ENCODE peak calls at places on chromosomes 4 and X, in seven cellular contexts. Q is GM23338; E is heart left ventricle; Z is CD8-positive, alpha-beta T cell; G is brain microvascular endothelial cell; Y is AG04449; O is ascending aorta. H is an unnamed sample.

GRCh38 chrX:72634321-72634720 is 61.7 kb upstream of the HDAC8 start:
- DNase-seq in Q (no peak), E (no peak), Z (no peak), G (no peak), Y (no peak), O (no peak), H (no peak)

GRCh38 chr4:155679343-155679742 is 12.7 kb downstream of the GUCY1A1 start:
- DNase-seq in Q (no peak), E (no peak), Z (no peak), G (peak), Y (no peak), O (no peak), H (no peak)

GRCh38 chrX:21926527-21927278 is 13.8 kb upstream of the SMS start:
- DNase-seq in Q (peak), E (no peak), Z (no peak), G (peak), Y (peak), O (no peak), H (no peak)

GRCh38 chrX:40140706-40141499 is 43.1 kb upstream of the BCOR start:
- DNase-seq in Q (peak), E (peak), Z (no peak), G (no peak), Y (no peak), O (no peak), H (no peak)

GRCh38 chr4:59122626-59123025 is 2012.4 kb upstream of the IGFBP7 start:
- DNase-seq in Q (no peak), E (no peak), Z (no peak), G (no peak), Y (no peak), O (no peak), H (no peak)

GRCh38 chr4:142085631-142086292 is 449.4 kb downstream of the IL15 start:
- DNase-seq in Q (no peak), E (no peak), Z (no peak), G (no peak), Y (no peak), O (no peak), H (no peak)

GRCh38 chrX:10781847-10782530 is 161.6 kb upstream of the MID1 start:
- DNase-seq in Q (no peak), E (no peak), Z (no peak), G (no peak), Y (no peak), O (no peak), H (no peak)

GRCh38 chr4:121900132-121900983 is 30.1 kb upstream of the BBS7 start:
- DNase-seq in Q (peak), E (no peak), Z (peak), G (peak), Y (peak), O (no peak), H (peak)

GRCh38 chr4:147732516-147733193 is 767 bp downstream of the ARHGAP10 start:
- DNase-seq in Q (peak), E (peak), Z (peak), G (no peak), Y (no peak), O (no peak), H (peak)

GRCh38 chr4:183098080-183098722 is 856 bp upstream of the WWC2 start:
- DNase-seq in Q (peak), E (peak), Z (peak), G (peak), Y (no peak), O (no peak), H (peak)

GRCh38 chrX:45756562-45756961 is 555.9 kb upstream of the DIPK2B start:
- DNase-seq in Q (no peak), E (no peak), Z (no peak), G (no peak), Y (no peak), O (no peak), H (no peak)

GRCh38 chr4:53646792-53647191 is 55.5 kb upstream of the LNX1 start:
- DNase-seq in Q (no peak), E (no peak), Z (no peak), G (no peak), Y (no peak), O (no peak), H (peak)

GRCh38 chrX:100615015-100615414 is 21.6 kb downstream of the TSPAN6 start:
- DNase-seq in Q (peak), E (no peak), Z (no peak), G (peak), Y (no peak), O (no peak), H (peak)

GRCh38 chr4:44493924-44494323 is 45.3 kb upstream of the KCTD8 start:
- DNase-seq in Q (peak), E (no peak), Z (no peak), G (peak), Y (no peak), O (no peak), H (no peak)

GRCh38 chr4:5066101-5066500 is 14.8 kb downstream of the STK32B start:
- DNase-seq in Q (no peak), E (no peak), Z (no peak), G (no peak), Y (no peak), O (no peak), H (no peak)

GRCh38 chrX:10217218-10217617 is 60.4 kb downstream of the CLCN4 start:
- DNase-seq in Q (peak), E (no peak), Z (no peak), G (no peak), Y (no peak), O (no peak), H (no peak)

GRCh38 chr4:28092610-28093009 is 1232.0 kb downstream of the STIM2 start:
- DNase-seq in Q (no peak), E (no peak), Z (no peak), G (no peak), Y (no peak), O (no peak), H (no peak)

GRCh38 chr4:182825003-182825402 is 92.2 kb downstream of the DCTD start:
- DNase-seq in Q (no peak), E (no peak), Z (no peak), G (no peak), Y (no peak), O (no peak), H (no peak)

GRCh38 chr4:90951037-90951436 is 823.8 kb downstream of the CCSER1 start:
- DNase-seq in Q (peak), E (no peak), Z (no peak), G (peak), Y (no peak), O (no peak), H (no peak)

GRCh38 chrX:111319451-111319850 is 49.2 kb upstream of the CAPN6 start:
- DNase-seq in Q (no peak), E (no peak), Z (no peak), G (no peak), Y (no peak), O (no peak), H (no peak)

GRCh38 chr4:37441231-37442061 is 196.9 kb downstream of the NWD2 start:
- DNase-seq in Q (no peak), E (no peak), Z (no peak), G (peak), Y (no peak), O (no peak), H (peak)

GRCh38 chrX:53442322-53442631 is 8.1 kb upstream of the HSD17B10 start:
- DNase-seq in Q (no peak), E (no peak), Z (no peak), G (no peak), Y (no peak), O (no peak), H (no peak)

GRCh38 chrX:153921511-153922285 is 4.4 kb downstream of the ARHGAP4 start:
- DNase-seq in Q (no peak), E (no peak), Z (no peak), G (no peak), Y (no peak), O (no peak), H (no peak)

GRCh38 chr4:13309751-13310150 is 174.4 kb downstream of the RAB28 start:
- DNase-seq in Q (no peak), E (no peak), Z (no peak), G (no peak), Y (no peak), O (no peak), H (no peak)

GRCh38 chr4:159504634-159505033 is 401.8 kb downstream of the RAPGEF2 start:
- DNase-seq in Q (no peak), E (no peak), Z (no peak), G (peak), Y (no peak), O (no peak), H (no peak)

GRCh38 chr4:8939160-8939855 is 67.7 kb upstream of the HMX1 start:
- DNase-seq in Q (no peak), E (no peak), Z (no peak), G (no peak), Y (no peak), O (no peak), H (no peak)

GRCh38 chr4:101304916-101305315 is 42.4 kb downstream of the PPP3CA start:
- DNase-seq in Q (peak), E (no peak), Z (no peak), G (peak), Y (peak), O (no peak), H (no peak)

GRCh38 chrX:53089224-53089842 is 4.6 kb upstream of the KANTR start:
- DNase-seq in Q (peak), E (no peak), Z (peak), G (peak), Y (no peak), O (no peak), H (peak)

GRCh38 chr4:77819836-77820679 is 890 bp upstream of the CNOT6L start:
- DNase-seq in Q (peak), E (peak), Z (peak), G (peak), Y (no peak), O (peak), H (peak)

GRCh38 chrX:69539437-69539836 is 35.3 kb downstream of the NALF2 start:
- DNase-seq in Q (no peak), E (no peak), Z (no peak), G (no peak), Y (no peak), O (no peak), H (no peak)

GRCh38 chr4:52350926-52351325 is 299.8 kb downstream of the SPATA18 start:
- DNase-seq in Q (no peak), E (no peak), Z (no peak), G (no peak), Y (no peak), O (no peak), H (no peak)

GRCh38 chr4:6929735-6930464 is 20.3 kb downstream of the TBC1D14 start:
- DNase-seq in Q (no peak), E (no peak), Z (no peak), G (no peak), Y (no peak), O (no peak), H (peak)
- H3K4me3 ChIP-seq in Q (no peak), E (no peak), Z (no peak), G (no peak), Y (no peak), O (no peak), H (no peak)

GRCh38 chr4:139279723-139280620 is at the start of gene MGARP:
- DNase-seq in Q (peak), E (peak), Z (peak), G (no peak), Y (no peak), O (no peak), H (no peak)
- H3K4me3 ChIP-seq in Q (peak), E (peak), Z (peak), G (peak), Y (peak), O (peak), H (peak)

GRCh38 chr4:186807131-186807530 is 83.5 kb upstream of the FAT1 start:
- DNase-seq in Q (no peak), E (no peak), Z (no peak), G (no peak), Y (no peak), O (no peak), H (no peak)

GRCh38 chr4:186807809-186808634 is 84.4 kb upstream of the FAT1 start:
- DNase-seq in Q (no peak), E (no peak), Z (no peak), G (no peak), Y (no peak), O (no peak), H (no peak)

GRCh38 chr4:186805020-186805820 is 81.6 kb upstream of the FAT1 start:
- DNase-seq in Q (no peak), E (no peak), Z (no peak), G (no peak), Y (no peak), O (no peak), H (no peak)

GRCh38 chr4:186808635-186809018 is 85.0 kb upstream of the FAT1 start:
- DNase-seq in Q (no peak), E (no peak), Z (no peak), G (peak), Y (no peak), O (no peak), H (no peak)

GRCh38 chr4:186806679-186807078 is 83.0 kb upstream of the FAT1 start:
- DNase-seq in Q (no peak), E (no peak), Z (no peak), G (no peak), Y (no peak), O (no peak), H (no peak)
- H3K4me3 ChIP-seq in Q (no peak), E (no peak), Z (no peak), G (no peak), Y (no peak), O (no peak), H (no peak)

DNA sequence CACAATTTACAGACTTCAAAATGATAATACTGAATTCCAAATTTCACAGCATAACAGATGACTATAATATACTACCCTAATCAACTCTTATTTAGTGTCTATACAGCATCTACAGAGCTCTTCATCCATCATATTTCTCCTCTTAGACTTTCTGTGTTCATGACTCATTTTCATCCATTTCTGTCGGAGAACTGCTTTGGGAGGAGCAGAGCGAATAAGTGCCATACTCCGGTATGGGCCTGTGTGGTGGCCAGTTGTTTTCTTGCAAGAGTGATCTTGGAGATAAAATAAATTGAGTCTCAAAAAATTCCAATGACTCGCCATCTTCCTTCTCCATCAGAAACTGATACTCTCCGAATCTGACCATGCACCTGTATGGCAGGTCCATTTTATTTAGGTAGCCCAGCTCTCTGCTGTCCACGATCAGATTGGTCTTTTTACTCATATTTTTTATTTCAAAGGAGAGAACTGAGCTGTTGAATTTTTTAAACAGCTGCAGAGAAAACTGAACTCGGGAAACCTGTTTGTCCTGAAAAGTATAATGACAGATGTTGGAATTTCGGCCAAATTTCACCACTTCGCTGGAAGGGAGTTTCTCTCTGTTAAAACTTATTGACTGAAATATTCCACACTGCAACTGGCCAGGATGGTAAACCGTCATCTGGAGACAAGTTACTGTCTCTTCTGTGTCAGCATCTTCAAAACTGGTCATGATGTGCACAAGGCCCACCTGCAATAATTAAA is 7.8 kb downstream of the TIFA start:
- DNase-seq in Q (no peak), E (no peak), Z (no peak), G (no peak), Y (no peak), O (no peak), H (no peak)
- H3K4me3 ChIP-seq in Q (no peak), E (no peak), Z (no peak), G (no peak), Y (no peak), O (no peak), H (no peak)